ENCODE peak calls at places on chromosomes 12 and 14, in eight cellular contexts. J is AG10803; I is omental fat pad; U is stimulated activated CD4-positive, alpha-beta T cell treated with anti-CD3 and anti-CD28 coated beads, Interleukin-1b, Interleukin-23, amount 100 ng/mL, for 4 hours; B is HCEC 1CT; H is G401; Z is fibroblast of lung; F is LoVo. L is an unnamed sample.
A peak's percentile ranks its signal among the peaks of the same experiment; 100 is the strongest.

GRCh38 chr14:49306152-49306751 is 279.9 kb downstream of the RPS29 start:
- DNase-seq in I (no peak), U (no peak), B (no peak), H (peak; percentile 13), F (peak; percentile 18), Z (peak; percentile 33), J (peak; percentile 1), L (peak; percentile 17)

GRCh38 chr14:80095623-80096022 is 115.7 kb downstream of the DIO2 start:
- DNase-seq in J (peak; percentile 65), Z (no peak), U (no peak), H (no peak), F (no peak), B (peak; percentile 8), I (no peak), L (peak; percentile 93)

GRCh38 chr12:47935196-47935595 is 28.2 kb upstream of the TMEM106C start:
- DNase-seq in Z (peak; percentile 87), J (peak; percentile 96), I (no peak), U (no peak), F (no peak), B (peak; percentile 71), H (peak; percentile 22), L (peak; percentile 74)

GRCh38 chr12:48184549-48184922 is 1.1 kb downstream of the CCDC184 start:
- DNase-seq in H (no peak), Z (no peak), F (no peak), I (no peak), J (no peak), U (no peak), B (no peak), L (no peak)

GRCh38 chr12:120820885-120821510 is 83.2 kb downstream of the SPPL3 start:
- DNase-seq in B (no peak), J (no peak), I (no peak), H (no peak), F (no peak), Z (no peak), U (peak; percentile 27), L (no peak)

GRCh38 chr12:47297993-47298392 is 218.2 kb upstream of the AMIGO2 start:
- DNase-seq in I (no peak), Z (no peak), B (no peak), U (no peak), H (no peak), F (no peak), J (no peak), L (no peak)

GRCh38 chr12:79681008-79681590 is 9.7 kb downstream of the PAWR start:
- DNase-seq in B (peak; percentile 73), Z (peak; percentile 56), J (peak; percentile 60), F (peak; percentile 60), U (no peak), H (no peak), I (no peak), L (peak; percentile 39)

GRCh38 chr12:49843411-49843810 is 505 bp upstream of the BCDIN3D start:
- DNase-seq in Z (no peak), B (no peak), I (no peak), F (no peak), H (no peak), U (no peak), J (no peak), L (no peak)

GRCh38 chr14:63922696-63923421 is 70.1 kb downstream of the SYNE2 start:
- DNase-seq in H (no peak), U (no peak), F (peak; percentile 73), J (no peak), I (no peak), B (peak; percentile 32), Z (no peak), L (no peak)

GRCh38 chr14:104694991-104695659 is 5.7 kb downstream of the INF2 start:
- DNase-seq in U (no peak), F (no peak), J (no peak), B (no peak), H (no peak), I (no peak), Z (no peak), L (no peak)

GRCh38 chr14:58151701-58152568 is at the start of gene ARMH4:
- DNase-seq in I (peak; percentile 28), B (peak; percentile 59), H (peak; percentile 90), Z (peak; percentile 76), F (peak; percentile 81), U (peak; percentile 44), J (peak; percentile 77), L (peak; percentile 57)

GRCh38 chr14:68921666-68922065 is 57.4 kb downstream of the ACTN1 start:
- DNase-seq in H (no peak), Z (no peak), U (no peak), I (no peak), J (no peak), B (no peak), F (no peak), L (no peak)

GRCh38 chr12:68521321-68521839 is 89.3 kb upstream of the RAP1B start:
- DNase-seq in J (peak; percentile 82), Z (peak; percentile 73), F (peak; percentile 39), I (no peak), H (no peak), B (peak; percentile 78), U (no peak), L (peak; percentile 75)

GRCh38 chr12:121499929-121500793 is 80.7 kb downstream of the KDM2B start:
- DNase-seq in F (peak; percentile 83), J (peak; percentile 56), H (peak; percentile 86), I (peak; percentile 64), Z (peak; percentile 67), B (peak; percentile 52), U (peak; percentile 77), L (peak; percentile 42)

GRCh38 chr14:22691171-22691570 is 47.0 kb upstream of the OR6J1 start:
- DNase-seq in U (no peak), J (peak; percentile 72), F (no peak), Z (peak; percentile 58), H (no peak), I (no peak), B (peak; percentile 95), L (peak; percentile 77)

GRCh38 chr12:23757541-23757962 is 191.9 kb downstream of the SOX5 start:
- DNase-seq in J (no peak), H (no peak), F (no peak), I (no peak), U (no peak), Z (no peak), B (no peak), L (no peak)

GRCh38 chr14:104885031-104885972 is 20.2 kb downstream of the CEP170B start:
- DNase-seq in I (peak; percentile 4), U (no peak), H (no peak), F (no peak), J (no peak), Z (no peak), B (no peak), L (no peak)

GRCh38 chr12:43132291-43132690 is 419.7 kb downstream of the ADAMTS20 start:
- DNase-seq in J (no peak), H (no peak), F (no peak), B (no peak), I (no peak), Z (peak; percentile 54), U (no peak), L (no peak)

GRCh38 chr12:130639759-130640158 is 76.3 kb downstream of the RIMBP2 start:
- DNase-seq in F (no peak), J (no peak), B (no peak), I (no peak), U (no peak), H (no peak), Z (no peak), L (no peak)

GRCh38 chr14:72466325-72466724 is 427.6 kb downstream of the DPF3 start:
- DNase-seq in Z (no peak), F (no peak), J (no peak), B (no peak), H (no peak), I (no peak), U (no peak), L (no peak)

GRCh38 chr14:77618381-77618780 is 1.9 kb upstream of the SPTLC2 start:
- DNase-seq in B (no peak), Z (no peak), U (no peak), H (no peak), J (no peak), I (no peak), F (no peak), L (no peak)

GRCh38 chr14:36505193-36505815 is 14.7 kb downstream of the NKX2-1 start:
- DNase-seq in I (no peak), H (no peak), U (no peak), F (no peak), B (no peak), Z (no peak), J (no peak), L (no peak)

GRCh38 chr14:82190812-82191211 is 657.2 kb upstream of the SEL1L start:
- DNase-seq in Z (no peak), B (no peak), H (no peak), I (no peak), F (no peak), J (no peak), U (no peak), L (no peak)

GRCh38 chr14:63308723-63309317 is 9.9 kb downstream of the GPHB5 start:
- DNase-seq in J (peak; percentile 8), Z (peak; percentile 28), B (peak; percentile 12), I (no peak), U (no peak), H (peak; percentile 2), F (peak; percentile 34), L (no peak)

GRCh38 chr12:132036063-132036683 is 86.4 kb downstream of the EP400 start:
- DNase-seq in F (no peak), Z (no peak), H (no peak), U (no peak), J (no peak), I (no peak), B (no peak), L (no peak)

GRCh38 chr12:132166093-132166492 is 21.8 kb downstream of the NOC4L start:
- DNase-seq in B (no peak), H (no peak), F (no peak), I (no peak), U (no peak), J (no peak), Z (no peak), L (no peak)

GRCh38 chr14:98433436-98433835 is 838.6 kb downstream of the BCL11B start:
- DNase-seq in Z (no peak), J (no peak), H (no peak), U (no peak), I (no peak), F (no peak), B (no peak), L (no peak)

GRCh38 chr14:91399868-91400640 is 17.6 kb downstream of the CCDC88C start:
- DNase-seq in U (peak; percentile 28), F (no peak), I (no peak), H (no peak), J (no peak), Z (no peak), B (no peak), L (no peak)

GRCh38 chr12:53345486-53346195 is 9.5 kb upstream of the SP7 start:
- DNase-seq in I (no peak), J (peak; percentile 83), B (no peak), Z (peak; percentile 14), H (no peak), U (no peak), F (no peak), L (no peak)

GRCh38 chr14:65810326-65810725 is 397.8 kb downstream of the FUT8 start:
- DNase-seq in Z (no peak), I (no peak), J (no peak), U (no peak), H (no peak), F (no peak), B (no peak), L (no peak)

GRCh38 chr14:32457213-32457920 is 128.3 kb downstream of the AKAP6 start:
- DNase-seq in U (no peak), J (peak; percentile 78), B (no peak), F (no peak), I (no peak), H (no peak), Z (peak; percentile 68), L (peak; percentile 86)

GRCh38 chr12:18811268-18811667 is 73.3 kb downstream of the CAPZA3 start:
- DNase-seq in F (no peak), U (no peak), Z (peak; percentile 55), I (no peak), J (peak; percentile 37), H (no peak), B (no peak), L (no peak)

GRCh38 chr12:109767991-109768900 is 54.6 kb downstream of the FAM222A start:
- DNase-seq in U (no peak), F (no peak), H (peak; percentile 70), J (no peak), I (peak; percentile 11), Z (no peak), B (no peak), L (no peak)

GRCh38 chr12:110906088-110906487 is 14.3 kb downstream of the MYL2 start:
- DNase-seq in Z (no peak), I (no peak), J (no peak), U (no peak), F (no peak), H (no peak), B (no peak), L (no peak)

L was measured in HFFc6.